ENCODE peak calls at places on chromosome 19, in four cellular contexts. T is BE2C, O is upper lobe of right lung, Q is progenitor cell of endocrine pancreas. V is an unnamed sample.

GRCh38 chr19:17406039-17406886 is 833 bp upstream of the BST2 start:
- DNase-seq in T (no peak), Q (no peak), O (no peak), V (no peak)

GRCh38 chr19:11261902-11262839 is at the start of gene DOCK6:
- DNase-seq in Q (peak; percentile 24), O (peak; percentile 76), T (peak; percentile 32), V (peak; percentile 58)

GRCh38 chr19:52635786-52636570 is 2.2 kb downstream of the ZNF83 start:
- DNase-seq in O (no peak), T (no peak), Q (no peak), V (no peak)

GRCh38 chr19:21451187-21451586 is 54.2 kb upstream of the ZNF429 start:
- DNase-seq in Q (no peak), O (no peak), T (no peak), V (no peak)

GRCh38 chr19:47273313-47274070 is 1.2 kb upstream of the INAFM1 start:
- DNase-seq in T (peak; percentile 92), O (peak; percentile 96), Q (peak; percentile 78), V (peak; percentile 97)

GRCh38 chr19:4360641-4361151 is 17.3 kb downstream of the MPND start:
- DNase-seq in O (no peak), Q (no peak), T (no peak), V (no peak)

GRCh38 chr19:13965926-13966683 is 13.8 kb downstream of the DCAF15 start:
- DNase-seq in O (no peak), T (no peak), Q (no peak), V (no peak)

GRCh38 chr19:56639217-56639616 is 3.7 kb upstream of the SMIM17 start:
- DNase-seq in T (no peak), O (no peak), Q (no peak), V (no peak)

GRCh38 chr19:5961969-5962945 is 15.7 kb downstream of the RANBP3 start:
- DNase-seq in T (no peak), Q (peak; percentile 27), O (peak; percentile 79), V (peak; percentile 79)

GRCh38 chr19:2329162-2329505 is 650 bp downstream of the SPPL2B start:
- DNase-seq in T (no peak), Q (no peak), O (no peak), V (no peak)

GRCh38 chr19:11541238-11541637 is 2.6 kb downstream of the CNN1 start:
- DNase-seq in Q (no peak), T (no peak), O (no peak), V (no peak)

GRCh38 chr19:16394681-16395375 is 70.2 kb downstream of the KLF2 start:
- DNase-seq in O (no peak), T (no peak), Q (no peak), V (no peak)

GRCh38 chr19:16073988-16074387 is 2.3 kb upstream of the TPM4 start:
- DNase-seq in T (no peak), Q (no peak), O (no peak), V (no peak)

GRCh38 chr19:18153555-18154134 is 682 bp downstream of the PIK3R2 start:
- DNase-seq in O (no peak), T (no peak), Q (no peak), V (no peak)

GRCh38 chr19:7459773-7460172 is 29.1 kb downstream of the PEX11G start:
- DNase-seq in T (no peak), O (no peak), Q (no peak), V (no peak)

GRCh38 chr19:55486043-55486970 is 1.3 kb downstream of the NAT14 start:
- DNase-seq in O (no peak), Q (no peak), T (peak; percentile 51), V (no peak)

GRCh38 chr19:18109731-18110671 is 12.4 kb downstream of the MAST3 start:
- DNase-seq in O (peak; percentile 89), T (peak; percentile 49), Q (no peak), V (peak; percentile 80)

GRCh38 chr19:4712771-4713170 is 10.9 kb downstream of the DPP9 start:
- DNase-seq in O (no peak), Q (no peak), T (no peak), V (no peak)

GRCh38 chr19:51971624-51972023 is 15.0 kb downstream of the ZNF350 start:
- DNase-seq in Q (no peak), T (no peak), O (no peak), V (no peak)

GRCh38 chr19:18208098-18208951 is 4.5 kb upstream of the RAB3A start:
- DNase-seq in T (peak; percentile 67), O (peak; percentile 75), Q (no peak), V (peak; percentile 48)

GRCh38 chr19:11046608-11047354 is 42.5 kb upstream of the LDLR start:
- DNase-seq in T (no peak), O (no peak), Q (no peak), V (no peak)

GRCh38 chr19:10395853-10396355 is 7.4 kb downstream of the CDC37 start:
- DNase-seq in T (no peak), Q (no peak), O (no peak), V (no peak)

GRCh38 chr19:35027009-35027408 is 3.3 kb upstream of the SCN1B start:
- DNase-seq in T (no peak), O (no peak), Q (no peak), V (no peak)

GRCh38 chr19:51750381-51751124 is 1.1 kb downstream of the FPR1 start:
- DNase-seq in O (no peak), T (no peak), Q (no peak), V (no peak)

GRCh38 chr19:47445937-47446402 is 25.7 kb downstream of the SLC8A2 start:
- DNase-seq in Q (no peak), O (peak; percentile 87), T (peak; percentile 85), V (peak; percentile 27)

GRCh38 chr19:28984315-28984714 is 228.6 kb downstream of the UQCRFS1 start:
- DNase-seq in T (no peak), O (no peak), Q (no peak), V (no peak)

GRCh38 chr19:45092747-45093678 is at the start of gene PPP1R37:
- DNase-seq in Q (peak; percentile 85), T (peak; percentile 96), O (peak; percentile 97), V (peak; percentile 96)
- TF ChIP-seq CTCF in Q (peak; percentile 50), T (peak; percentile 10), O (peak; percentile 19), V (peak; percentile 25)

GRCh38 chr19:19319725-19320361 is 466 bp downstream of the SUGP1 start:
- DNase-seq in T (no peak), Q (no peak), O (no peak), V (peak; percentile 25)

GRCh38 chr19:19320362-19321142 is at the start of the genes MAU2 and SUGP1:
- DNase-seq in Q (peak; percentile 80), T (peak; percentile 93), O (peak; percentile 94), V (peak; percentile 90)

GRCh38 chr19:19316082-19316481 is 4.2 kb downstream of the SUGP1 start:
- DNase-seq in Q (no peak), T (no peak), O (no peak), V (no peak)

GRCh38 chr19:19324059-19324755 is 3.6 kb downstream of the MAU2 start:
- DNase-seq in Q (no peak), T (no peak), O (no peak), V (no peak)

DNA sequence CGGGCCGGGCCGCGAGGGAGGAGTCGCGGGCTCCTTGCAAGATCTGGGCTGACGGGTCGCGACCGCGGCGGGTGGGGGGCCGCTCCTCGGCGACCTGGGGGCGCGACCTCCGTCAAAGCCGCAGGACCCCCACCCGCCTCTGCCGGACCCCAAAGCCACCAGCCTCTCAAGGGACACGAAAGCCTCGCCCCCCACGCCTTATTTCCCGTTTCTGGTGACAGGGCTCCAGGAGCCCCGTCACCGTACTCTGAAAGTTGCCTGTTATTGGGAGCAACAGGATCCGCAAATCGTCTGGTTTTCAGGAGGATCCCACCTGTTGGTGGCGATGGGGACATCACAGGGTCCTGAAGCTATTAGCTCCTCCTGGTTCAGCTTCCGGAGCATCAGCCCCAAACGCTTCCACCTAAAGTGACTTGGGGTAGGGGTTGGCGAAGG is 531 bp downstream of the MAU2 start:
- DNase-seq in O (no peak), T (no peak), Q (peak; percentile 26), V (peak; percentile 26)
- TF ChIP-seq CTCF in O (no peak), T (no peak), Q (peak; percentile 10), V (no peak)

GRCh38 chr19:8491574-8491973 is 10.9 kb downstream of the PRAM1 start:
- DNase-seq in T (no peak), Q (no peak), O (no peak), V (no peak)
- TF ChIP-seq CTCF in T (peak; percentile 8), Q (peak; percentile 13), O (no peak), V (no peak)

GRCh38 chr19:45477713-45478453 is 10.1 kb downstream of the FOSB start:
- DNase-seq in T (no peak), O (no peak), Q (no peak), V (no peak)
- TF ChIP-seq CTCF in T (no peak), O (no peak), Q (no peak), V (no peak)

GRCh38 chr19:1177322-1178114 is 3.5 kb upstream of the SBNO2 start:
- DNase-seq in O (peak; percentile 84), T (no peak), Q (no peak), V (no peak)
- TF ChIP-seq CTCF in O (peak; percentile 17), T (no peak), Q (no peak), V (no peak)

GRCh38 chr19:40584007-40584406 is 7.3 kb downstream of the SHKBP1 start:
- DNase-seq in O (no peak), T (no peak), Q (no peak), V (no peak)
- TF ChIP-seq CTCF in O (no peak), T (peak; percentile 40), Q (peak; percentile 45), V (no peak)

GRCh38 chr19:49116544-49116943 is 2.4 kb downstream of the LIN7B start:
- DNase-seq in Q (no peak), O (no peak), T (no peak), V (peak; percentile 42)

GRCh38 chr19:49110567-49110966 is 3.6 kb upstream of the LIN7B start:
- DNase-seq in Q (no peak), T (no peak), O (no peak), V (no peak)

GRCh38 chr19:49114630-49115363 is 627 bp downstream of the LIN7B start:
- DNase-seq in O (peak; percentile 84), T (peak; percentile 81), Q (peak; percentile 56), V (peak; percentile 69)

GRCh38 chr19:49111218-49111998 is 2.8 kb upstream of the LIN7B start:
- DNase-seq in O (no peak), T (no peak), Q (no peak), V (no peak)

GRCh38 chr19:49113762-49114629 is at the start of gene LIN7B:
- DNase-seq in O (peak; percentile 86), T (peak; percentile 92), Q (peak; percentile 76), V (peak; percentile 65)
- TF ChIP-seq CTCF in O (peak; percentile 47), T (peak; percentile 17), Q (peak; percentile 60), V (no peak)

GRCh38 chr19:44708940-44709339 is 10.0 kb downstream of the CEACAM16 start:
- DNase-seq in Q (no peak), T (no peak), O (no peak), V (no peak)

GRCh38 chr19:44705502-44706010 is 6.6 kb downstream of the CEACAM16 start:
- DNase-seq in O (no peak), Q (no peak), T (no peak), V (no peak)

GRCh38 chr19:44710483-44710882 is 11.5 kb downstream of the CEACAM16 start:
- DNase-seq in T (no peak), O (no peak), Q (no peak), V (no peak)

GRCh38 chr19:44706506-44707236 is 7.7 kb downstream of the CEACAM16 start:
- DNase-seq in Q (no peak), O (no peak), T (no peak), V (no peak)

GRCh38 chr19:44707794-44708193 is 8.8 kb downstream of the CEACAM16 start:
- DNase-seq in Q (no peak), T (no peak), O (no peak), V (no peak)
- TF ChIP-seq CTCF in Q (no peak), T (no peak), O (no peak), V (no peak)